ENCODE peak calls at places on chromosomes 3 and 15, in five cellular contexts. O is SJSA1, P is esophagus squamous epithelium, W is body of pancreas, L is IMR-90. X is an unnamed sample. For H3K4me1 and H3K27me3, the result is how much of the 10 kb centered on the place peaks cover.

GRCh38 chr15:90101130-90101968 is 919 bp downstream of the IDH2 start:
- DNase-seq in L (no peak), O (no peak), P (no peak), W (peak), X (no peak)

GRCh38 chr3:46946856-46947544 is 29.5 kb downstream of the CCDC12 start:
- DNase-seq in W (peak), O (peak), P (no peak), L (peak), X (peak)

GRCh38 chr3:56122911-56123310 is 345.4 kb downstream of the ERC2 start:
- DNase-seq in O (no peak), P (no peak), L (no peak), W (no peak), X (no peak)

GRCh38 chr3:148146947-148147346 is 550.8 kb upstream of the AGTR1 start:
- DNase-seq in P (no peak), W (no peak), L (peak), O (no peak), X (no peak)

GRCh38 chr3:170055209-170055608 is 17.4 kb downstream of the GPR160 start:
- DNase-seq in P (no peak), W (no peak), O (no peak), L (peak), X (no peak)

GRCh38 chr15:95458736-95459135 is 871.8 kb upstream of the NR2F2 start:
- DNase-seq in O (no peak), P (no peak), L (no peak), W (no peak), X (no peak)

GRCh38 chr3:49017646-49017977 is 768 bp downstream of the DALRD3 start:
- DNase-seq in W (peak), L (no peak), O (no peak), P (no peak), X (no peak)

GRCh38 chr3:16151109-16151508 is 23.4 kb upstream of the GALNT15 start:
- DNase-seq in W (peak), P (no peak), L (peak), O (no peak), X (no peak)

GRCh38 chr3:101163554-101163953 is 156.8 kb downstream of the IMPG2 start:
- DNase-seq in O (no peak), W (no peak), L (no peak), P (no peak), X (no peak)

GRCh38 chr15:52343831-52344230 is 48.2 kb upstream of the MYO5C start:
- DNase-seq in P (no peak), W (no peak), L (peak), O (no peak), X (no peak)

GRCh38 chr3:57816471-57817105 is 60.5 kb downstream of the SLMAP start:
- DNase-seq in L (peak), P (no peak), O (no peak), W (no peak), X (no peak)

GRCh38 chr3:5192568-5193319 is 5.2 kb downstream of the EDEM1 start:
- DNase-seq in P (no peak), O (no peak), W (no peak), L (no peak), X (no peak)

GRCh38 chr3:178949896-178950295 is 121.7 kb downstream of the ZMAT3 start:
- DNase-seq in W (no peak), L (no peak), O (no peak), P (no peak), X (no peak)

GRCh38 chr3:31364711-31365110 is 168.0 kb upstream of the STT3B start:
- DNase-seq in L (peak), O (no peak), W (no peak), P (no peak), X (no peak)

GRCh38 chr3:180322829-180323228 is 279.1 kb upstream of the TTC14 start:
- DNase-seq in O (no peak), L (no peak), P (no peak), W (no peak), X (no peak)

GRCh38 chr3:4425707-4426106 is 41.4 kb downstream of the SUMF1 start:
- DNase-seq in O (no peak), W (no peak), L (peak), P (no peak), X (no peak)

GRCh38 chr3:192817053-192817452 is 89.7 kb upstream of the FGF12 start:
- DNase-seq in P (no peak), O (no peak), W (no peak), L (peak), X (no peak)

GRCh38 chr3:157871248-157871647 is 235.0 kb downstream of the SHOX2 start:
- DNase-seq in O (no peak), W (no peak), L (no peak), P (no peak), X (no peak)
- H3K27ac ChIP-seq in O (no peak), W (no peak), L (no peak), P (no peak), X (no peak)

DNA sequence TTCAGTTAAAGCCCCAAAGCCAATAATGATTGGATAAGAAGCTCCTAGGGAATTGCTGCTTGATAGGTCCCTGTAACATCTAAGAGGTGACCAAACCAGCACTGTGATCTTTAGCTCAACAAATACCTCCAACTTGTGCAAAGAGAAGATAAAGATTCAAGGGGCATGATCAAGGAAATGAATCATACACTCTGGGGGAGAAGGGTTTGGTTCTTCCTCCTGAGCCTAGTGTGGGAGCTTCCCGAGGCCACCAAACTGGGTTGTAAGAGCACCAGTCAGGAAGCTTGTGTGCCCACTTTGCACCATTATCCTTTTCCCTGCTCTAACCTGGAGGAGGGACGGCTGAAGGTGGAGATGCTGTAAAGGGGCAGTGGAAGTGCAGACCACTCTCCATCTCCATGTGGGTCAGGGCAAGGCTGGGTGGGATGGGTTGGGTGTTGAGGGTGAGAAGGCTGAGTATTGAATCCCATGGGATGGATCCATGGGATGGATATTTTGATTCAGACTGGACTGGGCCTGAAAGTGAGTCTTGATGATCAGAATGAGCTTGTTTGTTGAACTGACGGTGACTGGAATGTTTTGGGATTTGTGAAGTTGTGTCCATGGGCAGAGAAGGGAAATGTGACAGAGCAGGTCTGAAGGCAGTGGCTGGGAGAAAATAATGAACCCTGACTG is 49.1 kb downstream of the CHST2 start:
- DNase-seq in L (peak), W (no peak), O (no peak), P (no peak), X (no peak)
- H3K4me1 ChIP-seq in L (under half), W (under half), O (under half), P (under half), X (under half)

DNA sequence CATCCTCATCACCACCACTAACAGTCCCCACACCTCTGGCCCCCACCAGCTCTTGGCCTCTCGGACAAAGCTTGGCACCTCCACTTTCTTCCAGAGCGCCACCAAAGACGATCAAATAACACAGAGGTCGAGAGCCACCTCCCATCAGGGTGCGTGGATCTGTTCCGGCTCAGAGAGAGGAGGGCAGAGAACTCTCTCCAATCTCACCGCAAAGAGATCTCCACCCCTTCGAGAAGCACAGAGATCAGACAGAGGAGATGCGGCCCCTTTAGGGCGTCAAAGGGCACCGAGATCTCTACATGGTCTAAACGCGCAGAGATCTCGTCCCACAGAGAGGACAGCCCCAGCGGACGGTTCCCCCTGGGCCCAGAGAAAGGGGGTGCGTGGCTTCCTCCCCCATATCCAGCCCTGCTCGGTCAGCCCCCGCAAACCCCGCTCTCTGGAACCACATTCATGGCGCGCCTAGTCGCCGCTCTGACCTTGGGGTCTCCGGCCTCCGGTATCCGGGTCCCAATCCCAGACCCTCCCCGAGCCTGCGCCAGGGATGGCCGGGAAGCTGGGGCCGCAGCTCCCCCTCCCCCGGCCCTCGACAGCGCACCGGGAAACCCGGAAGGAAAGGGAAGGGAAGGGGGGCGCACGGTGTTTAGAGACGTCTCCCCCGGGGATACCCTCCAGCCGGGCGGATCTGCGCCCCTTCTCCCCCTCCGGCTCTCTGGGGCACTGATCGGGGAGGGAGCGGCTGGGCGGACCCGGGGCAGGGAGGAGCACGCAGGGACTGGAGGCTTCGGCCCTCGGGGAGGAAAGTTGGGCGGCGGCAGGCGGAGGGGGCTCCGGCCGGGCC is 608 bp downstream of the SCN5A start:
- DNase-seq in W (no peak), O (no peak), L (no peak), P (no peak), X (no peak)
- H3K27me3 ChIP-seq in W (under half), O (under half), L (under half), P (under half), X (under half)

GRCh38 chr15:98948456-98948855 is 59.1 kb downstream of the PGPEP1L start:
- DNase-seq in W (no peak), O (no peak), L (no peak), P (no peak), X (no peak)
- H3K27ac ChIP-seq in W (no peak), O (no peak), L (no peak), P (no peak), X (no peak)

GRCh38 chr3:149572796-149573414 is 84.9 kb downstream of the WWTR1 start:
- DNase-seq in W (no peak), O (no peak), P (no peak), L (peak), X (no peak)

GRCh38 chr3:149575213-149575961 is 82.4 kb downstream of the WWTR1 start:
- DNase-seq in L (peak), P (no peak), W (no peak), O (peak), X (no peak)

GRCh38 chr3:149567307-149567861 is 90.4 kb downstream of the WWTR1 start:
- DNase-seq in W (no peak), P (no peak), L (no peak), O (no peak), X (no peak)

GRCh38 chr3:149576071-149576564 is 81.7 kb downstream of the WWTR1 start:
- DNase-seq in O (peak), W (peak), L (peak), P (no peak), X (no peak)

GRCh38 chr3:149571381-149571780 is 86.4 kb downstream of the WWTR1 start:
- DNase-seq in O (no peak), L (no peak), W (no peak), P (no peak), X (no peak)
- H3K4me1 ChIP-seq in O (half or more), L (under half), W (under half), P (under half), X (under half)

GRCh38 chr3:61807865-61808276 is 246.5 kb downstream of the PTPRG start:
- DNase-seq in P (no peak), L (peak), O (no peak), W (no peak), X (no peak)

GRCh38 chr3:61809879-61810278 is 248.5 kb downstream of the PTPRG start:
- DNase-seq in P (no peak), L (no peak), O (no peak), W (no peak), X (no peak)

GRCh38 chr3:61806810-61807209 is 245.4 kb downstream of the PTPRG start:
- DNase-seq in O (no peak), W (no peak), L (no peak), P (no peak), X (no peak)

GRCh38 chr3:61808999-61809398 is 247.6 kb downstream of the PTPRG start:
- DNase-seq in P (no peak), W (no peak), L (no peak), O (no peak), X (no peak)

GRCh38 chr3:61808526-61808925 is 247.2 kb downstream of the PTPRG start:
- DNase-seq in W (peak), L (no peak), P (no peak), O (no peak), X (no peak)
- H3K27me3 ChIP-seq in W (under half), L (under half), P (under half), O (under half), X (under half)

GRCh38 chr3:27202959-27203358 is 166.2 kb downstream of the NEK10 start:
- DNase-seq in O (no peak), P (no peak), L (no peak), W (no peak), X (no peak)

GRCh38 chr3:27200721-27201434 is 168.3 kb downstream of the NEK10 start:
- DNase-seq in O (no peak), W (no peak), P (no peak), L (no peak), X (no peak)

GRCh38 chr3:27201435-27201966 is 167.7 kb downstream of the NEK10 start:
- DNase-seq in P (no peak), O (no peak), W (no peak), L (no peak), X (no peak)
- H3K27ac ChIP-seq in P (no peak), O (no peak), W (no peak), L (no peak), X (no peak)

DNA sequence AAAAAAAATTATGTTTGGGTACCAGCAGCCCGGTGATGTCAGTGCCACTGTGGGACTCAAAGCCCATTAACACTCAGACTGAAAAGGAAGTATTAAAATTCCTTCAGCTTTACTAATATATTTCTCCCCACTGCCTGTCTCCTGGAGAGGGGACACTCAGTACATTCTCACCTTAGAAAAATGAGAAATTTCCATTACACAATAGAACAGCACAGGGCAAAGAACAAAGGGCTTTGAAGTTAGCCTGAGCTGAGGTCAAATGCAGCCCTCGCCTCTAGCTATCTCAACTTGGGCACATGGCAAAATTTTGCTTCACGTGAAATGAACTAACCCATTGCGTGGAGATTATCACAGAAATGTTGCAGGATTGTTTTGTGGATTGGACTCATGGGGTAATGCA is 80.8 kb downstream of the RARB start:
- DNase-seq in O (peak), L (no peak), P (no peak), W (no peak), X (no peak)
- H3K4me1 ChIP-seq in O (under half), L (under half), P (under half), W (under half), X (under half)

GRCh38 chr15:79919749-79920511 is 23.1 kb upstream of the MTHFS start:
- DNase-seq in W (no peak), P (no peak), O (no peak), L (no peak), X (no peak)

GRCh38 chr15:79918278-79918677 is 21.5 kb upstream of the MTHFS start:
- DNase-seq in O (no peak), W (no peak), L (no peak), P (no peak), X (no peak)

GRCh38 chr15:79916424-79916823 is 19.6 kb upstream of the MTHFS start:
- DNase-seq in L (no peak), W (no peak), O (no peak), P (no peak), X (no peak)

GRCh38 chr15:79922512-79923067 is 25.8 kb upstream of the MTHFS start:
- DNase-seq in O (no peak), P (no peak), W (no peak), L (no peak), X (no peak)

GRCh38 chr15:79919090-79919748 is 22.4 kb upstream of the MTHFS start:
- DNase-seq in P (no peak), O (no peak), W (no peak), L (no peak), X (no peak)
- H3K27me3 ChIP-seq in P (under half), O (under half), W (under half), L (under half), X (under half)

DNA sequence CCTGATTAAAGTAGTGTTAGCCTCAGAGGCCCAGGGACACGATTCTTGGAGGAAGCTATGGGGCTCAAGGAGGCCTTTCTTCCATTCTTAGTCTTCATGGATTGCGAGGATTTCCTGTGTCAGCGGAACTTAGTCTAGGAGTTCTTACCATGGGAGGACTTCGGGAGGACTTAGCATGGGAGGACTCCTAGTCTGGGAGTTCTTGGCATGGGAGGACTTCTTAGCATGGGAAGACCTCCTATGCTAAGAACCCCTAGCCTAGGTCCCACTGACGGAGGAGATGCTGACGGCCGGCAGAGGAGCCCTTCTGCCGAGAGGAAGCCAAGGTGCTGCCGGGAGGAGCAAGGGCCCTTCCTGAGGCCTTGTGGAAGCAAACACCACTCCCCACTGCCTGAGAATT is 35.6 kb upstream of the LDHAL6B start:
- DNase-seq in O (no peak), P (no peak), W (no peak), L (no peak), X (no peak)
- H3K27ac ChIP-seq in O (peak), P (peak), W (peak), L (no peak), X (no peak)